ENCODE peak calls at places on chromosomes 1 and 21, in four cellular contexts. One of them, this sample, is unnamed.

GRCh38 chr1:209879539-209879938 is 51.8 kb downstream of the UTP25 start:
- DNase-seq in mesothelial cell of epicardium: no peak
- DNase-seq in nephron progenitor cell: no peak
- DNase-seq in activated naive CD4-positive, alpha-beta T cell: no peak
- DNase-seq in this sample: peak

GRCh38 chr1:230029244-230029643 is 37.8 kb upstream of the GALNT2 start:
- DNase-seq in mesothelial cell of epicardium: no peak
- DNase-seq in nephron progenitor cell: no peak
- DNase-seq in activated naive CD4-positive, alpha-beta T cell: no peak
- DNase-seq in this sample: no peak

GRCh38 chr1:222889445-222889844 is 74.6 kb downstream of the DISP1 start:
- DNase-seq in mesothelial cell of epicardium: no peak
- DNase-seq in nephron progenitor cell: no peak
- DNase-seq in activated naive CD4-positive, alpha-beta T cell: no peak
- DNase-seq in this sample: no peak

GRCh38 chr1:91799159-91799558 is 86.8 kb downstream of the TGFBR3 start:
- DNase-seq in mesothelial cell of epicardium: no peak
- DNase-seq in nephron progenitor cell: no peak
- DNase-seq in activated naive CD4-positive, alpha-beta T cell: no peak
- DNase-seq in this sample: no peak

GRCh38 chr21:28393279-28393678 is 599.4 kb downstream of the LTN1 start:
- DNase-seq in mesothelial cell of epicardium: peak
- DNase-seq in nephron progenitor cell: no peak
- DNase-seq in activated naive CD4-positive, alpha-beta T cell: no peak
- DNase-seq in this sample: no peak

GRCh38 chr1:7470904-7471638 is 300.0 kb upstream of the VAMP3 start:
- DNase-seq in mesothelial cell of epicardium: peak
- DNase-seq in nephron progenitor cell: no peak
- DNase-seq in activated naive CD4-positive, alpha-beta T cell: no peak
- DNase-seq in this sample: peak

GRCh38 chr1:221961532-221962292 is 219.8 kb upstream of the DUSP10 start:
- DNase-seq in mesothelial cell of epicardium: no peak
- DNase-seq in nephron progenitor cell: no peak
- DNase-seq in activated naive CD4-positive, alpha-beta T cell: no peak
- DNase-seq in this sample: peak

GRCh38 chr1:209349372-209350324 is 233.9 kb upstream of the CAMK1G start:
- DNase-seq in mesothelial cell of epicardium: peak
- DNase-seq in nephron progenitor cell: peak
- DNase-seq in activated naive CD4-positive, alpha-beta T cell: no peak
- DNase-seq in this sample: no peak

GRCh38 chr1:244239261-244239770 is 188.2 kb downstream of the ZBTB18 start:
- DNase-seq in mesothelial cell of epicardium: no peak
- DNase-seq in nephron progenitor cell: no peak
- DNase-seq in activated naive CD4-positive, alpha-beta T cell: no peak
- DNase-seq in this sample: no peak

GRCh38 chr1:206419783-206420182 is 50.5 kb upstream of the IKBKE start:
- DNase-seq in mesothelial cell of epicardium: no peak
- DNase-seq in nephron progenitor cell: no peak
- DNase-seq in activated naive CD4-positive, alpha-beta T cell: no peak
- DNase-seq in this sample: no peak

GRCh38 chr1:14516974-14517812 is 81.3 kb upstream of the KAZN start:
- DNase-seq in mesothelial cell of epicardium: no peak
- DNase-seq in nephron progenitor cell: no peak
- DNase-seq in activated naive CD4-positive, alpha-beta T cell: no peak
- DNase-seq in this sample: no peak

GRCh38 chr1:109768335-109768650 is 4.6 kb upstream of the EPS8L3 start:
- DNase-seq in mesothelial cell of epicardium: no peak
- DNase-seq in nephron progenitor cell: no peak
- DNase-seq in activated naive CD4-positive, alpha-beta T cell: no peak
- DNase-seq in this sample: peak

GRCh38 chr1:17903386-17903785 is 148.3 kb downstream of the ACTL8 start:
- DNase-seq in mesothelial cell of epicardium: no peak
- DNase-seq in nephron progenitor cell: no peak
- DNase-seq in activated naive CD4-positive, alpha-beta T cell: no peak
- DNase-seq in this sample: no peak

GRCh38 chr1:44694863-44695478 is 20.5 kb downstream of the ARMH1 start:
- DNase-seq in mesothelial cell of epicardium: no peak
- DNase-seq in nephron progenitor cell: no peak
- DNase-seq in activated naive CD4-positive, alpha-beta T cell: no peak
- DNase-seq in this sample: no peak

GRCh38 chr1:65717815-65718454 is 74.8 kb upstream of the PDE4B start:
- DNase-seq in mesothelial cell of epicardium: no peak
- DNase-seq in nephron progenitor cell: no peak
- DNase-seq in activated naive CD4-positive, alpha-beta T cell: no peak
- DNase-seq in this sample: no peak

GRCh38 chr1:26225033-26225831 is 8.8 kb upstream of the CEP85 start:
- DNase-seq in mesothelial cell of epicardium: peak
- DNase-seq in nephron progenitor cell: peak
- DNase-seq in activated naive CD4-positive, alpha-beta T cell: no peak
- DNase-seq in this sample: peak

GRCh38 chr21:25170681-25171080 is 436.6 kb downstream of the MRPL39 start:
- DNase-seq in mesothelial cell of epicardium: no peak
- DNase-seq in nephron progenitor cell: no peak
- DNase-seq in activated naive CD4-positive, alpha-beta T cell: no peak
- DNase-seq in this sample: no peak

GRCh38 chr1:98733782-98734112 is 72.2 kb downstream of the SNX7 start:
- DNase-seq in mesothelial cell of epicardium: no peak
- DNase-seq in nephron progenitor cell: no peak
- DNase-seq in activated naive CD4-positive, alpha-beta T cell: no peak
- DNase-seq in this sample: no peak

GRCh38 chr1:151311589-151312331 is 15.5 kb downstream of the PI4KB start:
- DNase-seq in mesothelial cell of epicardium: no peak
- DNase-seq in nephron progenitor cell: no peak
- DNase-seq in activated naive CD4-positive, alpha-beta T cell: peak
- DNase-seq in this sample: peak

GRCh38 chr1:68293609-68294353 is 61.5 kb upstream of the WLS start:
- DNase-seq in mesothelial cell of epicardium: peak
- DNase-seq in nephron progenitor cell: peak
- DNase-seq in activated naive CD4-positive, alpha-beta T cell: no peak
- DNase-seq in this sample: no peak

GRCh38 chr1:151820940-151821339 is 10.7 kb downstream of the RORC start:
- DNase-seq in mesothelial cell of epicardium: no peak
- DNase-seq in nephron progenitor cell: no peak
- DNase-seq in activated naive CD4-positive, alpha-beta T cell: no peak
- DNase-seq in this sample: no peak

GRCh38 chr1:12150456-12151200 is 16.2 kb upstream of the TNFRSF1B start:
- DNase-seq in mesothelial cell of epicardium: no peak
- DNase-seq in nephron progenitor cell: no peak
- DNase-seq in activated naive CD4-positive, alpha-beta T cell: no peak
- DNase-seq in this sample: peak

GRCh38 chr21:23607782-23608181 is 1999.5 kb downstream of the MRPL39 start:
- DNase-seq in mesothelial cell of epicardium: no peak
- DNase-seq in nephron progenitor cell: no peak
- DNase-seq in activated naive CD4-positive, alpha-beta T cell: no peak
- DNase-seq in this sample: no peak

GRCh38 chr21:41678944-41679343 is 87.9 kb downstream of the RIPK4 start:
- DNase-seq in mesothelial cell of epicardium: peak
- DNase-seq in nephron progenitor cell: peak
- DNase-seq in activated naive CD4-positive, alpha-beta T cell: no peak
- DNase-seq in this sample: no peak

GRCh38 chr1:19484793-19485361 is 462 bp downstream of the CAPZB start:
- DNase-seq in mesothelial cell of epicardium: peak
- DNase-seq in nephron progenitor cell: peak
- DNase-seq in activated naive CD4-positive, alpha-beta T cell: no peak
- DNase-seq in this sample: no peak

GRCh38 chr1:212595229-212595628 is 13.3 kb upstream of the ATF3 start:
- DNase-seq in mesothelial cell of epicardium: no peak
- DNase-seq in nephron progenitor cell: no peak
- DNase-seq in activated naive CD4-positive, alpha-beta T cell: no peak
- DNase-seq in this sample: peak

This sample was measured in upper lobe of left lung.